ENCODE peak calls at places on chromosomes 13 and 19, in five cellular contexts. One of them, this sample, is unnamed.

GRCh38 chr13:110530839-110531499 is 30.6 kb downstream of the RAB20 start:
- DNase-seq in B cell: no peak
- DNase-seq in COR-L47: no peak
- DNase-seq in psoas muscle: no peak
- DNase-seq in AG09319: no peak
- DNase-seq in this sample: no peak

GRCh38 chr13:70959376-70959775 is 851.1 kb upstream of the KLHL1 start:
- DNase-seq in COR-L47: no peak
- DNase-seq in B cell: no peak
- DNase-seq in psoas muscle: no peak
- DNase-seq in AG09319: no peak
- DNase-seq in this sample: no peak

GRCh38 chr13:29917573-29918091 is 67.2 kb upstream of the UBL3 start:
- DNase-seq in psoas muscle: no peak
- DNase-seq in COR-L47: no peak
- DNase-seq in AG09319: no peak
- DNase-seq in B cell: no peak
- DNase-seq in this sample: no peak

GRCh38 chr13:76017861-76018556 is 381.9 kb downstream of the LMO7 start:
- DNase-seq in psoas muscle: no peak
- DNase-seq in COR-L47: no peak
- DNase-seq in AG09319: no peak
- DNase-seq in B cell: no peak
- DNase-seq in this sample: no peak

GRCh38 chr19:46205183-46205984 is 24.2 kb upstream of the IGFL1 start:
- DNase-seq in B cell: no peak
- DNase-seq in COR-L47: no peak
- DNase-seq in psoas muscle: no peak
- DNase-seq in AG09319: no peak
- DNase-seq in this sample: no peak

GRCh38 chr13:31053098-31053497 is 108.6 kb downstream of the HSPH1 start:
- DNase-seq in COR-L47: no peak
- DNase-seq in psoas muscle: peak; percentile 61
- DNase-seq in B cell: no peak
- DNase-seq in AG09319: no peak
- DNase-seq in this sample: no peak

GRCh38 chr19:4556574-4557185 is 2.8 kb downstream of the SEMA6B start:
- DNase-seq in AG09319: no peak
- DNase-seq in COR-L47: no peak
- DNase-seq in psoas muscle: no peak
- DNase-seq in B cell: no peak
- DNase-seq in this sample: no peak

GRCh38 chr19:4773047-4773640 is 18.4 kb upstream of the FEM1A start:
- DNase-seq in B cell: no peak
- DNase-seq in AG09319: no peak
- DNase-seq in psoas muscle: no peak
- DNase-seq in COR-L47: no peak
- DNase-seq in this sample: no peak

GRCh38 chr19:5040544-5041167 is 71.7 kb downstream of the KDM4B start:
- DNase-seq in psoas muscle: no peak
- DNase-seq in B cell: no peak
- DNase-seq in COR-L47: no peak
- DNase-seq in AG09319: no peak
- DNase-seq in this sample: no peak

GRCh38 chr13:24627864-24628418 is 52.3 kb upstream of the ATP12A start:
- DNase-seq in B cell: no peak
- DNase-seq in psoas muscle: no peak
- DNase-seq in COR-L47: no peak
- DNase-seq in AG09319: no peak
- DNase-seq in this sample: no peak

GRCh38 chr19:56111601-56112312 is 9.3 kb downstream of the ZNF787 start:
- DNase-seq in COR-L47: no peak
- DNase-seq in AG09319: no peak
- DNase-seq in B cell: peak; percentile 87
- DNase-seq in psoas muscle: peak; percentile 45
- DNase-seq in this sample: no peak

GRCh38 chr19:5926641-5927438 is 12.8 kb downstream of the CAPS start:
- DNase-seq in COR-L47: no peak
- DNase-seq in psoas muscle: peak; percentile 51
- DNase-seq in B cell: no peak
- DNase-seq in AG09319: peak; percentile 94
- DNase-seq in this sample: no peak

GRCh38 chr19:7641288-7642276 is 4.7 kb downstream of the STXBP2 start:
- DNase-seq in B cell: no peak
- DNase-seq in COR-L47: no peak
- DNase-seq in psoas muscle: no peak
- DNase-seq in AG09319: no peak
- DNase-seq in this sample: no peak

GRCh38 chr19:41860419-41861097 is 503 bp downstream of the RPS19 start:
- DNase-seq in psoas muscle: no peak
- DNase-seq in COR-L47: no peak
- DNase-seq in AG09319: no peak
- DNase-seq in B cell: no peak
- DNase-seq in this sample: no peak

GRCh38 chr13:101049166-101049850 is 367.0 kb downstream of the NALCN start:
- DNase-seq in AG09319: no peak
- DNase-seq in B cell: no peak
- DNase-seq in COR-L47: no peak
- DNase-seq in psoas muscle: no peak
- DNase-seq in this sample: no peak

GRCh38 chr19:39413269-39413902 is 917 bp downstream of the PLEKHG2 start:
- DNase-seq in psoas muscle: peak; percentile 73
- DNase-seq in B cell: peak; percentile 69
- DNase-seq in COR-L47: peak; percentile 58
- DNase-seq in AG09319: no peak
- DNase-seq in this sample: peak; percentile 89

GRCh38 chr19:7564866-7565265 is 29.3 kb downstream of the PNPLA6 start:
- DNase-seq in B cell: no peak
- DNase-seq in COR-L47: no peak
- DNase-seq in psoas muscle: no peak
- DNase-seq in AG09319: no peak
- DNase-seq in this sample: no peak

GRCh38 chr19:46878613-46879375 is 18.0 kb downstream of the ARHGAP35 start:
- DNase-seq in psoas muscle: no peak
- DNase-seq in B cell: no peak
- DNase-seq in COR-L47: no peak
- DNase-seq in AG09319: no peak
- DNase-seq in this sample: no peak

GRCh38 chr13:98775844-98776598 is 23.5 kb upstream of the SLC15A1 start:
- DNase-seq in B cell: no peak
- DNase-seq in AG09319: no peak
- DNase-seq in psoas muscle: no peak
- DNase-seq in COR-L47: no peak
- DNase-seq in this sample: no peak

GRCh38 chr19:33235996-33236350 is 10.3 kb upstream of the SLC7A10 start:
- DNase-seq in B cell: no peak
- DNase-seq in COR-L47: no peak
- DNase-seq in AG09319: no peak
- DNase-seq in psoas muscle: no peak
- DNase-seq in this sample: no peak

GRCh38 chr13:30354481-30355404 is 47.4 kb upstream of the KATNAL1 start:
- DNase-seq in COR-L47: no peak
- DNase-seq in psoas muscle: no peak
- DNase-seq in AG09319: no peak
- DNase-seq in B cell: peak; percentile 34
- DNase-seq in this sample: no peak